ENCODE peak calls at places on chromosomes 5 and 9, in eight cellular contexts. U is kidney glomerular epithelial cell, V is T-helper 2 cell, K is GM10248, P is hepatic stellate cell, W is lung, X is A172, N is Daoy. T is an unnamed sample.

GRCh38 chr5:143693691-143694252 is 118.2 kb upstream of the HMHB1 start:
- DNase-seq in U (no peak), W (no peak), P (no peak), X (no peak), N (no peak), V (peak; percentile 91), K (peak; percentile 26), T (no peak)

GRCh38 chr9:83508072-83508471 is 30.1 kb downstream of the FRMD3 start:
- DNase-seq in W (no peak), X (peak; percentile 35), N (no peak), U (no peak), P (no peak), K (no peak), V (peak; percentile 50), T (no peak)

GRCh38 chr5:91223886-91224285 is 159.2 kb downstream of the ARRDC3 start:
- DNase-seq in U (peak; percentile 15), P (no peak), N (no peak), X (no peak), W (no peak), V (no peak), K (no peak), T (no peak)

GRCh38 chr5:21654-22233 is 70.2 kb upstream of the PLEKHG4B start:
- DNase-seq in X (peak; percentile 57), U (no peak), P (no peak), N (peak; percentile 51), K (no peak), W (no peak), V (peak; percentile 12), T (no peak)

GRCh38 chr5:155943516-155944407 is 383.2 kb upstream of the SGCD start:
- DNase-seq in N (peak; percentile 54), P (peak; percentile 0), U (peak; percentile 58), X (peak; percentile 51), V (peak; percentile 29), W (no peak), K (peak; percentile 40), T (peak; percentile 17)

GRCh38 chr5:150279618-150280017 is 10.0 kb downstream of the CAMK2A start:
- DNase-seq in U (no peak), X (no peak), W (no peak), V (no peak), N (no peak), K (no peak), P (no peak), T (no peak)

GRCh38 chr5:1384521-1384920 is 39.6 kb upstream of the CLPTM1L start:
- DNase-seq in W (no peak), K (no peak), U (no peak), N (no peak), V (no peak), X (no peak), P (no peak), T (no peak)

GRCh38 chr5:95043234-95043633 is 241.7 kb downstream of the MCTP1 start:
- DNase-seq in K (no peak), P (no peak), W (no peak), V (no peak), X (no peak), U (no peak), N (no peak), T (no peak)

GRCh38 chr9:6788175-6789016 is 30.6 kb downstream of the KDM4C start:
- DNase-seq in U (peak; percentile 34), W (no peak), X (peak; percentile 57), V (no peak), P (peak; percentile 73), K (no peak), N (peak; percentile 51), T (no peak)

GRCh38 chr5:30574761-30575160 is 618.7 kb upstream of the CDH6 start:
- DNase-seq in V (no peak), P (no peak), U (no peak), N (no peak), X (no peak), W (no peak), K (no peak), T (no peak)

T was measured in prostate gland.